ENCODE peak calls at places on chromosomes 13 and 19, in eight cellular contexts. One of them, this sample, is unnamed.

GRCh38 chr19:1487576-1488281 is 2.4 kb downstream of the PCSK4 start:
- DNase-seq in activated CD4-positive, alpha-beta T cell treated with anti-CD3 and anti-CD28 coated beads for 24 hours: no peak
- DNase-seq in glutamatergic neuron: no peak
- DNase-seq in C1 segment of cervical spinal cord: no peak
- DNase-seq in stimulated activated CD8-positive, alpha-beta memory T cell treated with anti-CD3 and anti-CD28 coated beads, Interleukin-4, amount 100 ng/mL, for 1 hour: no peak
- DNase-seq in stimulated activated CD4-positive, alpha-beta T cell treated with anti-CD3 and anti-CD28 coated beads, Interleukin-2, amount 100 ng/mL, for 48 hours: no peak
- DNase-seq in tibial nerve: no peak
- DNase-seq in NCI-H1105 treated with DMSO at 0.1 percent for 48 hours: no peak
- DNase-seq in this sample: no peak

GRCh38 chr13:100594255-100594654 is 5.7 kb upstream of the GGACT start:
- DNase-seq in activated CD4-positive, alpha-beta T cell treated with anti-CD3 and anti-CD28 coated beads for 24 hours: no peak
- DNase-seq in glutamatergic neuron: no peak
- DNase-seq in C1 segment of cervical spinal cord: no peak
- DNase-seq in stimulated activated CD8-positive, alpha-beta memory T cell treated with anti-CD3 and anti-CD28 coated beads, Interleukin-4, amount 100 ng/mL, for 1 hour: no peak
- DNase-seq in stimulated activated CD4-positive, alpha-beta T cell treated with anti-CD3 and anti-CD28 coated beads, Interleukin-2, amount 100 ng/mL, for 48 hours: no peak
- DNase-seq in tibial nerve: no peak
- DNase-seq in NCI-H1105 treated with DMSO at 0.1 percent for 48 hours: no peak
- DNase-seq in this sample: no peak

GRCh38 chr13:98405690-98406344 is 171.1 kb downstream of the STK24 start:
- DNase-seq in activated CD4-positive, alpha-beta T cell treated with anti-CD3 and anti-CD28 coated beads for 24 hours: no peak
- DNase-seq in glutamatergic neuron: no peak
- DNase-seq in C1 segment of cervical spinal cord: no peak
- DNase-seq in stimulated activated CD8-positive, alpha-beta memory T cell treated with anti-CD3 and anti-CD28 coated beads, Interleukin-4, amount 100 ng/mL, for 1 hour: no peak
- DNase-seq in stimulated activated CD4-positive, alpha-beta T cell treated with anti-CD3 and anti-CD28 coated beads, Interleukin-2, amount 100 ng/mL, for 48 hours: no peak
- DNase-seq in tibial nerve: no peak
- DNase-seq in NCI-H1105 treated with DMSO at 0.1 percent for 48 hours: peak
- DNase-seq in this sample: no peak

GRCh38 chr19:719636-720377 is 11.1 kb downstream of the PALM start:
- DNase-seq in activated CD4-positive, alpha-beta T cell treated with anti-CD3 and anti-CD28 coated beads for 24 hours: no peak
- DNase-seq in glutamatergic neuron: peak
- DNase-seq in C1 segment of cervical spinal cord: no peak
- DNase-seq in stimulated activated CD8-positive, alpha-beta memory T cell treated with anti-CD3 and anti-CD28 coated beads, Interleukin-4, amount 100 ng/mL, for 1 hour: no peak
- DNase-seq in stimulated activated CD4-positive, alpha-beta T cell treated with anti-CD3 and anti-CD28 coated beads, Interleukin-2, amount 100 ng/mL, for 48 hours: no peak
- DNase-seq in tibial nerve: no peak
- DNase-seq in NCI-H1105 treated with DMSO at 0.1 percent for 48 hours: no peak
- DNase-seq in this sample: no peak

GRCh38 chr19:38055040-38055439 is 148.0 kb downstream of the SIPA1L3 start:
- DNase-seq in activated CD4-positive, alpha-beta T cell treated with anti-CD3 and anti-CD28 coated beads for 24 hours: no peak
- DNase-seq in glutamatergic neuron: no peak
- DNase-seq in C1 segment of cervical spinal cord: no peak
- DNase-seq in stimulated activated CD8-positive, alpha-beta memory T cell treated with anti-CD3 and anti-CD28 coated beads, Interleukin-4, amount 100 ng/mL, for 1 hour: no peak
- DNase-seq in stimulated activated CD4-positive, alpha-beta T cell treated with anti-CD3 and anti-CD28 coated beads, Interleukin-2, amount 100 ng/mL, for 48 hours: no peak
- DNase-seq in tibial nerve: no peak
- DNase-seq in NCI-H1105 treated with DMSO at 0.1 percent for 48 hours: no peak
- DNase-seq in this sample: no peak

GRCh38 chr13:105213512-105213911 is 1322.0 kb downstream of the EFNB2 start:
- DNase-seq in activated CD4-positive, alpha-beta T cell treated with anti-CD3 and anti-CD28 coated beads for 24 hours: no peak
- DNase-seq in glutamatergic neuron: peak
- DNase-seq in C1 segment of cervical spinal cord: no peak
- DNase-seq in stimulated activated CD8-positive, alpha-beta memory T cell treated with anti-CD3 and anti-CD28 coated beads, Interleukin-4, amount 100 ng/mL, for 1 hour: no peak
- DNase-seq in stimulated activated CD4-positive, alpha-beta T cell treated with anti-CD3 and anti-CD28 coated beads, Interleukin-2, amount 100 ng/mL, for 48 hours: no peak
- DNase-seq in tibial nerve: no peak
- DNase-seq in NCI-H1105 treated with DMSO at 0.1 percent for 48 hours: no peak
- DNase-seq in this sample: no peak

GRCh38 chr13:53041968-53042485 is 13.4 kb downstream of the OLFM4 start:
- DNase-seq in activated CD4-positive, alpha-beta T cell treated with anti-CD3 and anti-CD28 coated beads for 24 hours: no peak
- DNase-seq in glutamatergic neuron: no peak
- DNase-seq in C1 segment of cervical spinal cord: no peak
- DNase-seq in stimulated activated CD8-positive, alpha-beta memory T cell treated with anti-CD3 and anti-CD28 coated beads, Interleukin-4, amount 100 ng/mL, for 1 hour: no peak
- DNase-seq in stimulated activated CD4-positive, alpha-beta T cell treated with anti-CD3 and anti-CD28 coated beads, Interleukin-2, amount 100 ng/mL, for 48 hours: no peak
- DNase-seq in tibial nerve: no peak
- DNase-seq in NCI-H1105 treated with DMSO at 0.1 percent for 48 hours: no peak
- DNase-seq in this sample: no peak

GRCh38 chr19:43464089-43464775 is 1.2 kb downstream of the LYPD3 start:
- DNase-seq in activated CD4-positive, alpha-beta T cell treated with anti-CD3 and anti-CD28 coated beads for 24 hours: peak
- DNase-seq in glutamatergic neuron: peak
- DNase-seq in C1 segment of cervical spinal cord: no peak
- DNase-seq in stimulated activated CD8-positive, alpha-beta memory T cell treated with anti-CD3 and anti-CD28 coated beads, Interleukin-4, amount 100 ng/mL, for 1 hour: no peak
- DNase-seq in stimulated activated CD4-positive, alpha-beta T cell treated with anti-CD3 and anti-CD28 coated beads, Interleukin-2, amount 100 ng/mL, for 48 hours: peak
- DNase-seq in tibial nerve: peak
- DNase-seq in NCI-H1105 treated with DMSO at 0.1 percent for 48 hours: peak
- DNase-seq in this sample: no peak

GRCh38 chr13:49113526-49114286 is 106.4 kb upstream of the MLNR start:
- DNase-seq in activated CD4-positive, alpha-beta T cell treated with anti-CD3 and anti-CD28 coated beads for 24 hours: no peak
- DNase-seq in glutamatergic neuron: no peak
- DNase-seq in C1 segment of cervical spinal cord: no peak
- DNase-seq in stimulated activated CD8-positive, alpha-beta memory T cell treated with anti-CD3 and anti-CD28 coated beads, Interleukin-4, amount 100 ng/mL, for 1 hour: no peak
- DNase-seq in stimulated activated CD4-positive, alpha-beta T cell treated with anti-CD3 and anti-CD28 coated beads, Interleukin-2, amount 100 ng/mL, for 48 hours: no peak
- DNase-seq in tibial nerve: no peak
- DNase-seq in NCI-H1105 treated with DMSO at 0.1 percent for 48 hours: no peak
- DNase-seq in this sample: no peak

GRCh38 chr19:41882568-41883462 is at the start of gene ARHGEF1:
- DNase-seq in activated CD4-positive, alpha-beta T cell treated with anti-CD3 and anti-CD28 coated beads for 24 hours: no peak
- DNase-seq in glutamatergic neuron: peak
- DNase-seq in C1 segment of cervical spinal cord: no peak
- DNase-seq in stimulated activated CD8-positive, alpha-beta memory T cell treated with anti-CD3 and anti-CD28 coated beads, Interleukin-4, amount 100 ng/mL, for 1 hour: no peak
- DNase-seq in stimulated activated CD4-positive, alpha-beta T cell treated with anti-CD3 and anti-CD28 coated beads, Interleukin-2, amount 100 ng/mL, for 48 hours: no peak
- DNase-seq in tibial nerve: no peak
- DNase-seq in NCI-H1105 treated with DMSO at 0.1 percent for 48 hours: no peak
- DNase-seq in this sample: no peak

GRCh38 chr19:50669319-50670101 is 20.3 kb downstream of the C19orf81 start:
- DNase-seq in activated CD4-positive, alpha-beta T cell treated with anti-CD3 and anti-CD28 coated beads for 24 hours: peak
- DNase-seq in glutamatergic neuron: peak
- DNase-seq in C1 segment of cervical spinal cord: no peak
- DNase-seq in stimulated activated CD8-positive, alpha-beta memory T cell treated with anti-CD3 and anti-CD28 coated beads, Interleukin-4, amount 100 ng/mL, for 1 hour: peak
- DNase-seq in stimulated activated CD4-positive, alpha-beta T cell treated with anti-CD3 and anti-CD28 coated beads, Interleukin-2, amount 100 ng/mL, for 48 hours: peak
- DNase-seq in tibial nerve: no peak
- DNase-seq in NCI-H1105 treated with DMSO at 0.1 percent for 48 hours: peak
- DNase-seq in this sample: no peak

GRCh38 chr19:40235238-40236025 is 8.9 kb upstream of the CCNP start:
- DNase-seq in activated CD4-positive, alpha-beta T cell treated with anti-CD3 and anti-CD28 coated beads for 24 hours: no peak
- DNase-seq in glutamatergic neuron: no peak
- DNase-seq in C1 segment of cervical spinal cord: no peak
- DNase-seq in stimulated activated CD8-positive, alpha-beta memory T cell treated with anti-CD3 and anti-CD28 coated beads, Interleukin-4, amount 100 ng/mL, for 1 hour: no peak
- DNase-seq in stimulated activated CD4-positive, alpha-beta T cell treated with anti-CD3 and anti-CD28 coated beads, Interleukin-2, amount 100 ng/mL, for 48 hours: no peak
- DNase-seq in tibial nerve: no peak
- DNase-seq in NCI-H1105 treated with DMSO at 0.1 percent for 48 hours: no peak
- DNase-seq in this sample: no peak

GRCh38 chr13:30396434-30397075 is 25.7 kb upstream of the UBE2L5 start:
- DNase-seq in activated CD4-positive, alpha-beta T cell treated with anti-CD3 and anti-CD28 coated beads for 24 hours: no peak
- DNase-seq in glutamatergic neuron: no peak
- DNase-seq in C1 segment of cervical spinal cord: no peak
- DNase-seq in stimulated activated CD8-positive, alpha-beta memory T cell treated with anti-CD3 and anti-CD28 coated beads, Interleukin-4, amount 100 ng/mL, for 1 hour: no peak
- DNase-seq in stimulated activated CD4-positive, alpha-beta T cell treated with anti-CD3 and anti-CD28 coated beads, Interleukin-2, amount 100 ng/mL, for 48 hours: no peak
- DNase-seq in tibial nerve: no peak
- DNase-seq in NCI-H1105 treated with DMSO at 0.1 percent for 48 hours: no peak
- DNase-seq in this sample: no peak

GRCh38 chr19:55544776-55545439 is 435 bp downstream of the SBK3 start:
- DNase-seq in activated CD4-positive, alpha-beta T cell treated with anti-CD3 and anti-CD28 coated beads for 24 hours: no peak
- DNase-seq in glutamatergic neuron: no peak
- DNase-seq in C1 segment of cervical spinal cord: no peak
- DNase-seq in stimulated activated CD8-positive, alpha-beta memory T cell treated with anti-CD3 and anti-CD28 coated beads, Interleukin-4, amount 100 ng/mL, for 1 hour: no peak
- DNase-seq in stimulated activated CD4-positive, alpha-beta T cell treated with anti-CD3 and anti-CD28 coated beads, Interleukin-2, amount 100 ng/mL, for 48 hours: no peak
- DNase-seq in tibial nerve: no peak
- DNase-seq in NCI-H1105 treated with DMSO at 0.1 percent for 48 hours: no peak
- DNase-seq in this sample: no peak

GRCh38 chr13:40547545-40548322 is 118.7 kb downstream of the FOXO1 start:
- DNase-seq in activated CD4-positive, alpha-beta T cell treated with anti-CD3 and anti-CD28 coated beads for 24 hours: no peak
- DNase-seq in glutamatergic neuron: no peak
- DNase-seq in C1 segment of cervical spinal cord: no peak
- DNase-seq in stimulated activated CD8-positive, alpha-beta memory T cell treated with anti-CD3 and anti-CD28 coated beads, Interleukin-4, amount 100 ng/mL, for 1 hour: no peak
- DNase-seq in stimulated activated CD4-positive, alpha-beta T cell treated with anti-CD3 and anti-CD28 coated beads, Interleukin-2, amount 100 ng/mL, for 48 hours: no peak
- DNase-seq in tibial nerve: no peak
- DNase-seq in NCI-H1105 treated with DMSO at 0.1 percent for 48 hours: no peak
- DNase-seq in this sample: no peak

GRCh38 chr13:44365008-44365407 is 8.6 kb upstream of the SERP2 start:
- DNase-seq in activated CD4-positive, alpha-beta T cell treated with anti-CD3 and anti-CD28 coated beads for 24 hours: no peak
- DNase-seq in glutamatergic neuron: no peak
- DNase-seq in C1 segment of cervical spinal cord: no peak
- DNase-seq in stimulated activated CD8-positive, alpha-beta memory T cell treated with anti-CD3 and anti-CD28 coated beads, Interleukin-4, amount 100 ng/mL, for 1 hour: no peak
- DNase-seq in stimulated activated CD4-positive, alpha-beta T cell treated with anti-CD3 and anti-CD28 coated beads, Interleukin-2, amount 100 ng/mL, for 48 hours: no peak
- DNase-seq in tibial nerve: no peak
- DNase-seq in NCI-H1105 treated with DMSO at 0.1 percent for 48 hours: no peak
- DNase-seq in this sample: no peak

GRCh38 chr13:36357692-36358091 is 11.5 kb upstream of the SPART start:
- DNase-seq in activated CD4-positive, alpha-beta T cell treated with anti-CD3 and anti-CD28 coated beads for 24 hours: no peak
- DNase-seq in glutamatergic neuron: no peak
- DNase-seq in C1 segment of cervical spinal cord: no peak
- DNase-seq in stimulated activated CD8-positive, alpha-beta memory T cell treated with anti-CD3 and anti-CD28 coated beads, Interleukin-4, amount 100 ng/mL, for 1 hour: no peak
- DNase-seq in stimulated activated CD4-positive, alpha-beta T cell treated with anti-CD3 and anti-CD28 coated beads, Interleukin-2, amount 100 ng/mL, for 48 hours: no peak
- DNase-seq in tibial nerve: peak
- DNase-seq in NCI-H1105 treated with DMSO at 0.1 percent for 48 hours: no peak
- DNase-seq in this sample: no peak

GRCh38 chr13:75137911-75138571 is 343.9 kb downstream of the TBC1D4 start:
- DNase-seq in activated CD4-positive, alpha-beta T cell treated with anti-CD3 and anti-CD28 coated beads for 24 hours: no peak
- DNase-seq in glutamatergic neuron: no peak
- DNase-seq in C1 segment of cervical spinal cord: no peak
- DNase-seq in stimulated activated CD8-positive, alpha-beta memory T cell treated with anti-CD3 and anti-CD28 coated beads, Interleukin-4, amount 100 ng/mL, for 1 hour: no peak
- DNase-seq in stimulated activated CD4-positive, alpha-beta T cell treated with anti-CD3 and anti-CD28 coated beads, Interleukin-2, amount 100 ng/mL, for 48 hours: no peak
- DNase-seq in tibial nerve: no peak
- DNase-seq in NCI-H1105 treated with DMSO at 0.1 percent for 48 hours: no peak
- DNase-seq in this sample: no peak

GRCh38 chr19:49631279-49631588 is 8.7 kb downstream of the RRAS start:
- DNase-seq in activated CD4-positive, alpha-beta T cell treated with anti-CD3 and anti-CD28 coated beads for 24 hours: no peak
- DNase-seq in glutamatergic neuron: no peak
- DNase-seq in C1 segment of cervical spinal cord: no peak
- DNase-seq in stimulated activated CD8-positive, alpha-beta memory T cell treated with anti-CD3 and anti-CD28 coated beads, Interleukin-4, amount 100 ng/mL, for 1 hour: no peak
- DNase-seq in stimulated activated CD4-positive, alpha-beta T cell treated with anti-CD3 and anti-CD28 coated beads, Interleukin-2, amount 100 ng/mL, for 48 hours: no peak
- DNase-seq in tibial nerve: no peak
- DNase-seq in NCI-H1105 treated with DMSO at 0.1 percent for 48 hours: no peak
- DNase-seq in this sample: no peak

GRCh38 chr13:110592670-110593069 is 22.7 kb upstream of the NAXD start:
- DNase-seq in activated CD4-positive, alpha-beta T cell treated with anti-CD3 and anti-CD28 coated beads for 24 hours: no peak
- DNase-seq in glutamatergic neuron: no peak
- DNase-seq in C1 segment of cervical spinal cord: no peak
- DNase-seq in stimulated activated CD8-positive, alpha-beta memory T cell treated with anti-CD3 and anti-CD28 coated beads, Interleukin-4, amount 100 ng/mL, for 1 hour: no peak
- DNase-seq in stimulated activated CD4-positive, alpha-beta T cell treated with anti-CD3 and anti-CD28 coated beads, Interleukin-2, amount 100 ng/mL, for 48 hours: no peak
- DNase-seq in tibial nerve: no peak
- DNase-seq in NCI-H1105 treated with DMSO at 0.1 percent for 48 hours: no peak
- DNase-seq in this sample: no peak

GRCh38 chr19:38737921-38738731 is 6.1 kb downstream of the CAPN12 start:
- DNase-seq in activated CD4-positive, alpha-beta T cell treated with anti-CD3 and anti-CD28 coated beads for 24 hours: no peak
- DNase-seq in glutamatergic neuron: no peak
- DNase-seq in C1 segment of cervical spinal cord: no peak
- DNase-seq in stimulated activated CD8-positive, alpha-beta memory T cell treated with anti-CD3 and anti-CD28 coated beads, Interleukin-4, amount 100 ng/mL, for 1 hour: no peak
- DNase-seq in stimulated activated CD4-positive, alpha-beta T cell treated with anti-CD3 and anti-CD28 coated beads, Interleukin-2, amount 100 ng/mL, for 48 hours: no peak
- DNase-seq in tibial nerve: no peak
- DNase-seq in NCI-H1105 treated with DMSO at 0.1 percent for 48 hours: no peak
- DNase-seq in this sample: no peak

GRCh38 chr13:46535822-46536221 is 17.1 kb upstream of the LRCH1 start:
- DNase-seq in activated CD4-positive, alpha-beta T cell treated with anti-CD3 and anti-CD28 coated beads for 24 hours: no peak
- DNase-seq in glutamatergic neuron: no peak
- DNase-seq in C1 segment of cervical spinal cord: no peak
- DNase-seq in stimulated activated CD8-positive, alpha-beta memory T cell treated with anti-CD3 and anti-CD28 coated beads, Interleukin-4, amount 100 ng/mL, for 1 hour: no peak
- DNase-seq in stimulated activated CD4-positive, alpha-beta T cell treated with anti-CD3 and anti-CD28 coated beads, Interleukin-2, amount 100 ng/mL, for 48 hours: no peak
- DNase-seq in tibial nerve: no peak
- DNase-seq in NCI-H1105 treated with DMSO at 0.1 percent for 48 hours: no peak
- DNase-seq in this sample: no peak

GRCh38 chr13:72692884-72693514 is 34.4 kb downstream of the MZT1 start:
- DNase-seq in activated CD4-positive, alpha-beta T cell treated with anti-CD3 and anti-CD28 coated beads for 24 hours: no peak
- DNase-seq in glutamatergic neuron: no peak
- DNase-seq in C1 segment of cervical spinal cord: no peak
- DNase-seq in stimulated activated CD8-positive, alpha-beta memory T cell treated with anti-CD3 and anti-CD28 coated beads, Interleukin-4, amount 100 ng/mL, for 1 hour: no peak
- DNase-seq in stimulated activated CD4-positive, alpha-beta T cell treated with anti-CD3 and anti-CD28 coated beads, Interleukin-2, amount 100 ng/mL, for 48 hours: no peak
- DNase-seq in tibial nerve: no peak
- DNase-seq in NCI-H1105 treated with DMSO at 0.1 percent for 48 hours: no peak
- DNase-seq in this sample: no peak

GRCh38 chr19:15137777-15138176 is 30.6 kb downstream of the SYDE1 start:
- DNase-seq in activated CD4-positive, alpha-beta T cell treated with anti-CD3 and anti-CD28 coated beads for 24 hours: no peak
- DNase-seq in glutamatergic neuron: no peak
- DNase-seq in C1 segment of cervical spinal cord: no peak
- DNase-seq in stimulated activated CD8-positive, alpha-beta memory T cell treated with anti-CD3 and anti-CD28 coated beads, Interleukin-4, amount 100 ng/mL, for 1 hour: no peak
- DNase-seq in stimulated activated CD4-positive, alpha-beta T cell treated with anti-CD3 and anti-CD28 coated beads, Interleukin-2, amount 100 ng/mL, for 48 hours: no peak
- DNase-seq in tibial nerve: no peak
- DNase-seq in NCI-H1105 treated with DMSO at 0.1 percent for 48 hours: no peak
- DNase-seq in this sample: no peak

GRCh38 chr19:2850256-2850925 is 9.1 kb downstream of the ZNF555 start:
- DNase-seq in activated CD4-positive, alpha-beta T cell treated with anti-CD3 and anti-CD28 coated beads for 24 hours: no peak
- DNase-seq in glutamatergic neuron: no peak
- DNase-seq in C1 segment of cervical spinal cord: no peak
- DNase-seq in stimulated activated CD8-positive, alpha-beta memory T cell treated with anti-CD3 and anti-CD28 coated beads, Interleukin-4, amount 100 ng/mL, for 1 hour: no peak
- DNase-seq in stimulated activated CD4-positive, alpha-beta T cell treated with anti-CD3 and anti-CD28 coated beads, Interleukin-2, amount 100 ng/mL, for 48 hours: no peak
- DNase-seq in tibial nerve: no peak
- DNase-seq in NCI-H1105 treated with DMSO at 0.1 percent for 48 hours: no peak
- DNase-seq in this sample: no peak

GRCh38 chr13:44329909-44330545 is 43.6 kb upstream of the SERP2 start:
- DNase-seq in activated CD4-positive, alpha-beta T cell treated with anti-CD3 and anti-CD28 coated beads for 24 hours: no peak
- DNase-seq in glutamatergic neuron: no peak
- DNase-seq in C1 segment of cervical spinal cord: no peak
- DNase-seq in stimulated activated CD8-positive, alpha-beta memory T cell treated with anti-CD3 and anti-CD28 coated beads, Interleukin-4, amount 100 ng/mL, for 1 hour: no peak
- DNase-seq in stimulated activated CD4-positive, alpha-beta T cell treated with anti-CD3 and anti-CD28 coated beads, Interleukin-2, amount 100 ng/mL, for 48 hours: no peak
- DNase-seq in tibial nerve: no peak
- DNase-seq in NCI-H1105 treated with DMSO at 0.1 percent for 48 hours: no peak
- DNase-seq in this sample: no peak

GRCh38 chr19:1433119-1434039 is 4.8 kb upstream of the RPS15 start:
- DNase-seq in activated CD4-positive, alpha-beta T cell treated with anti-CD3 and anti-CD28 coated beads for 24 hours: no peak
- DNase-seq in glutamatergic neuron: no peak
- DNase-seq in C1 segment of cervical spinal cord: no peak
- DNase-seq in stimulated activated CD8-positive, alpha-beta memory T cell treated with anti-CD3 and anti-CD28 coated beads, Interleukin-4, amount 100 ng/mL, for 1 hour: no peak
- DNase-seq in stimulated activated CD4-positive, alpha-beta T cell treated with anti-CD3 and anti-CD28 coated beads, Interleukin-2, amount 100 ng/mL, for 48 hours: no peak
- DNase-seq in tibial nerve: no peak
- DNase-seq in NCI-H1105 treated with DMSO at 0.1 percent for 48 hours: no peak
- DNase-seq in this sample: no peak

GRCh38 chr19:34598217-34599155 is 78.5 kb downstream of the SCGB2B2 start:
- DNase-seq in activated CD4-positive, alpha-beta T cell treated with anti-CD3 and anti-CD28 coated beads for 24 hours: no peak
- DNase-seq in glutamatergic neuron: no peak
- DNase-seq in C1 segment of cervical spinal cord: no peak
- DNase-seq in stimulated activated CD8-positive, alpha-beta memory T cell treated with anti-CD3 and anti-CD28 coated beads, Interleukin-4, amount 100 ng/mL, for 1 hour: no peak
- DNase-seq in stimulated activated CD4-positive, alpha-beta T cell treated with anti-CD3 and anti-CD28 coated beads, Interleukin-2, amount 100 ng/mL, for 48 hours: no peak
- DNase-seq in tibial nerve: no peak
- DNase-seq in NCI-H1105 treated with DMSO at 0.1 percent for 48 hours: no peak
- DNase-seq in this sample: no peak

GRCh38 chr19:6674868-6675305 is 4.9 kb upstream of the TNFSF14 start:
- DNase-seq in activated CD4-positive, alpha-beta T cell treated with anti-CD3 and anti-CD28 coated beads for 24 hours: peak
- DNase-seq in glutamatergic neuron: no peak
- DNase-seq in C1 segment of cervical spinal cord: no peak
- DNase-seq in stimulated activated CD8-positive, alpha-beta memory T cell treated with anti-CD3 and anti-CD28 coated beads, Interleukin-4, amount 100 ng/mL, for 1 hour: peak
- DNase-seq in stimulated activated CD4-positive, alpha-beta T cell treated with anti-CD3 and anti-CD28 coated beads, Interleukin-2, amount 100 ng/mL, for 48 hours: peak
- DNase-seq in tibial nerve: no peak
- DNase-seq in NCI-H1105 treated with DMSO at 0.1 percent for 48 hours: no peak
- DNase-seq in this sample: peak

GRCh38 chr13:107234315-107234714 is 666.4 kb upstream of the ARGLU1 start:
- DNase-seq in activated CD4-positive, alpha-beta T cell treated with anti-CD3 and anti-CD28 coated beads for 24 hours: no peak
- DNase-seq in glutamatergic neuron: no peak
- DNase-seq in C1 segment of cervical spinal cord: no peak
- DNase-seq in stimulated activated CD8-positive, alpha-beta memory T cell treated with anti-CD3 and anti-CD28 coated beads, Interleukin-4, amount 100 ng/mL, for 1 hour: no peak
- DNase-seq in stimulated activated CD4-positive, alpha-beta T cell treated with anti-CD3 and anti-CD28 coated beads, Interleukin-2, amount 100 ng/mL, for 48 hours: no peak
- DNase-seq in tibial nerve: no peak
- DNase-seq in NCI-H1105 treated with DMSO at 0.1 percent for 48 hours: no peak
- DNase-seq in this sample: no peak

GRCh38 chr19:13079542-13079986 is 23.1 kb downstream of the LYL1 start:
- DNase-seq in activated CD4-positive, alpha-beta T cell treated with anti-CD3 and anti-CD28 coated beads for 24 hours: no peak
- DNase-seq in glutamatergic neuron: peak
- DNase-seq in C1 segment of cervical spinal cord: no peak
- DNase-seq in stimulated activated CD8-positive, alpha-beta memory T cell treated with anti-CD3 and anti-CD28 coated beads, Interleukin-4, amount 100 ng/mL, for 1 hour: no peak
- DNase-seq in stimulated activated CD4-positive, alpha-beta T cell treated with anti-CD3 and anti-CD28 coated beads, Interleukin-2, amount 100 ng/mL, for 48 hours: no peak
- DNase-seq in tibial nerve: no peak
- DNase-seq in NCI-H1105 treated with DMSO at 0.1 percent for 48 hours: no peak
- DNase-seq in this sample: no peak

GRCh38 chr19:23974941-23975340 is 60.3 kb downstream of the ZNF726 start:
- DNase-seq in activated CD4-positive, alpha-beta T cell treated with anti-CD3 and anti-CD28 coated beads for 24 hours: no peak
- DNase-seq in glutamatergic neuron: no peak
- DNase-seq in C1 segment of cervical spinal cord: no peak
- DNase-seq in stimulated activated CD8-positive, alpha-beta memory T cell treated with anti-CD3 and anti-CD28 coated beads, Interleukin-4, amount 100 ng/mL, for 1 hour: no peak
- DNase-seq in stimulated activated CD4-positive, alpha-beta T cell treated with anti-CD3 and anti-CD28 coated beads, Interleukin-2, amount 100 ng/mL, for 48 hours: no peak
- DNase-seq in tibial nerve: no peak
- DNase-seq in NCI-H1105 treated with DMSO at 0.1 percent for 48 hours: no peak
- DNase-seq in this sample: no peak

GRCh38 chr13:97627566-97627965 is 193.6 kb downstream of the RAP2A start:
- DNase-seq in activated CD4-positive, alpha-beta T cell treated with anti-CD3 and anti-CD28 coated beads for 24 hours: no peak
- DNase-seq in glutamatergic neuron: peak
- DNase-seq in C1 segment of cervical spinal cord: no peak
- DNase-seq in stimulated activated CD8-positive, alpha-beta memory T cell treated with anti-CD3 and anti-CD28 coated beads, Interleukin-4, amount 100 ng/mL, for 1 hour: no peak
- DNase-seq in stimulated activated CD4-positive, alpha-beta T cell treated with anti-CD3 and anti-CD28 coated beads, Interleukin-2, amount 100 ng/mL, for 48 hours: no peak
- DNase-seq in tibial nerve: no peak
- DNase-seq in NCI-H1105 treated with DMSO at 0.1 percent for 48 hours: no peak
- DNase-seq in this sample: no peak